ENCODE peak calls at places on chromosomes 12 and 14, in four cellular contexts. D, K, W and U are unnamed samples.

GRCh38 chr14:60349663-60350365 is 100.8 kb downstream of the PPM1A start:
- DNase-seq in D (peak; percentile 81), K (no peak), W (peak; percentile 20), U (peak; percentile 68)

GRCh38 chr12:20361416-20361815 is 6.9 kb upstream of the PDE3A start:
- DNase-seq in D (no peak), W (no peak), K (no peak), U (no peak)

GRCh38 chr14:23572841-23573240 is 5.2 kb upstream of the AP1G2 start:
- DNase-seq in W (no peak), D (no peak), K (no peak), U (no peak)

GRCh38 chr12:121767525-121768016 is 25.9 kb downstream of the RHOF start:
- DNase-seq in K (no peak), W (no peak), D (peak; percentile 57), U (no peak)

GRCh38 chr12:57525615-57526383 is 3.2 kb downstream of the MBD6 start:
- DNase-seq in K (no peak), D (no peak), W (no peak), U (no peak)

GRCh38 chr12:52346596-52346995 is 20.7 kb downstream of the KRT85 start:
- DNase-seq in W (no peak), K (peak; percentile 16), D (no peak), U (no peak)

GRCh38 chr14:78010688-78011087 is 159.5 kb upstream of the NRXN3 start:
- DNase-seq in D (peak; percentile 55), K (no peak), W (peak; percentile 8), U (no peak)

GRCh38 chr12:25364529-25365339 is 114.0 kb upstream of the KRAS start:
- DNase-seq in D (no peak), K (no peak), W (no peak), U (peak; percentile 76)

GRCh38 chr14:36021030-36021422 is 155.5 kb downstream of the PTCSC3 start:
- DNase-seq in K (peak; percentile 23), D (no peak), W (no peak), U (peak; percentile 30)

GRCh38 chr12:109309441-109310246 is 560 bp upstream of the FOXN4 start:
- DNase-seq in K (no peak), D (no peak), W (no peak), U (no peak)

GRCh38 chr14:73759183-73759713 is 45.1 kb upstream of the PNMA1 start:
- DNase-seq in K (no peak), D (peak; percentile 69), W (peak; percentile 55), U (peak; percentile 60)

GRCh38 chr12:124569375-124570148 is 2.1 kb upstream of the NCOR2 start:
- DNase-seq in K (no peak), W (no peak), D (peak; percentile 30), U (no peak)

GRCh38 chr12:124570810-124571209 is 3.4 kb upstream of the NCOR2 start:
- DNase-seq in D (no peak), K (no peak), W (no peak), U (no peak)

GRCh38 chr12:124567673-124568373 is 411 bp upstream of the NCOR2 start:
- DNase-seq in W (peak; percentile 97), D (peak; percentile 98), K (no peak), U (peak; percentile 91)

GRCh38 chr12:124567035-124567672 is at the start of gene NCOR2:
- DNase-seq in W (no peak), D (peak; percentile 31), K (no peak), U (peak; percentile 71)

DNA sequence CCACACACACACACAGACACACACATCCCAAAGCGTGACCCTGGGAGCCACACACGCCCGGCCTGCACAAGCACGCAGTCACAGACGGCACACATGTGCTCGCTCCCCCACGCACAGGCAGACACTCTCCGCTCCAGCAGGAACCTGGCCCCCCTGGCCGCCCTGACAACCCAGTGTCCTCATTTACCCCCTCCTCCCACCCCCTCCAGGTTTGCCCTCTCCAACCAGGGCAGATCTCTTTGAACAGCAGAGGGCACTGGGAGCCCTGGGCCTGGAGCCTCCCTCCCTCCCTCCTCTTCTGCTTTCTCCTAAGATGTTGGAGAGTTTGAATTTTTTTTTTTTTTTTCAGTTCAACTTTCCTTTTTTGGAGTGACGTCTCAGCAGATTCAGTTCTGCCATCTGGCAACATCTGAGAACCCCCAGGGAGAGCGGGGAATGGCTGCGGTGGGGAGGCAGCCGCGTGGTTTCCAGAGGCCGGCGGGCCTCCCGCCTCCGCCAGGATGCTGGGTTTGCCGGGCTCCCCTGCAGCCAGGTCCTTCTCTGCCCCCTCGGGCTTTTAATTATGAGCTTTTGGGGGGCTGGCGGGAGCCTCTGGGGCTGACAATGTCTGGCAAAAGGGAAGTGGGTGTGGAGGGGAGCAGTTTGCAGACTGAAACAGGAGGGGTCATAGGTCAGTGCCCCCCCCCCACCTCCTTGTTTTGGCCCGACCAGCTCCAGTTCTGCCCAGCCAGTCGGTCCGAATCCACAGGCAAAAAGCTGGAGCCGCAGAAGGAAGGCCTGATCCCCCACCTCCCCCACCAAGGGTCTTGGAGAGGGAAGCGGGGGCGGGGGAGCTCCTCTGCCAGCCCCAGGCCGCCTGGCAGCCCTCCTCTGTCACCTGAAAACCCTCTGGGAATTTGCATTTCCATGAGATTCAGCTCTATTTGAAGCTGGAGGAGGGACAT is 1.3 kb upstream of the NCOR2 start:
- DNase-seq in W (peak; percentile 83), K (peak; percentile 53), D (peak; percentile 98), U (peak; percentile 78)
- TF ChIP-seq CTCF in W (peak; percentile 31), K (peak; percentile 46), D (peak; percentile 81), U (no peak)

DNA sequence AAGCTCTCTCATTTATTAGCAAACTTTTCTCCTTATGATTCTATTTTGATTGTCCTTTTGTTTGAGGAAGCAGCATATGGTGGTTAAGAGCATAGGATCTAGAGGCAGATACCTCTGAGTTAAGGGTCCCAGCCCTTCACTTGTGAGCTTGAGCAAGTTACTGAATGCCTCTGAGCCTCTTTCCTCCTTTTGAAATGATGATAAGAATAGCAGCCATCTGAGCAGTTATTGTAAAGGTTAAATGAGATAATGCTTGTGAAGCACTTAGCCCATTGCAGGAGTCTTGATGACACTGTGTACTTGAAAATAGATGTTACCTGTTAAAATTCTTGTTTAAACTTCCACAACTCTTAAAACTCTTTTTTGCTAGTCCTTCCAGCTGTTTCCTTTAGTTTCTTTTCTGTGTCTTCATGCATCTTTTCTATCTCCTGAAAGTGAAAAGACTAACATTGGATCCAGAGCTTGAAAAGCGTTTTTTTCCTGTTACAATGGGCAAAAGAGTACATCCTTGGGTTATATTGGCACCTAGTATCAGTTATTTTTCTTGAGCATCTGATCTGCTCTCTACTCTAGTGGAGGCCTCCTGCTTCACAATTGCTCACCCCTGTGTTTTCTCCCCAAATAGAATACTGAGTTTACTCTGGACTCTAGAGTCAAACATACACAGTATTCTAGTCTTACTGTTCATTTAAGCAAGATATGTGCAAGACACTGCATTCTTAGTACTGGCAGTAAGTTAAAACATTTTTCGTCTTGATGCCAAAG is 3.1 kb downstream of the HIF1A start:
- DNase-seq in W (no peak), K (no peak), D (peak; percentile 60), U (peak; percentile 30)
- H3K4me3 ChIP-seq in W (peak overlapping the region; percentile 74), K (peak overlapping the region; percentile 97), D (peak overlapping the region; percentile 85), U (peak overlapping the region; percentile 89)

GRCh38 chr12:93990832-93991748 is 157.3 kb upstream of the PLXNC1 start:
- DNase-seq in W (peak; percentile 61), D (peak; percentile 73), K (no peak), U (no peak)
- TF ChIP-seq CTCF in W (peak; percentile 51), D (peak; percentile 76), K (no peak), U (no peak)

DNA sequence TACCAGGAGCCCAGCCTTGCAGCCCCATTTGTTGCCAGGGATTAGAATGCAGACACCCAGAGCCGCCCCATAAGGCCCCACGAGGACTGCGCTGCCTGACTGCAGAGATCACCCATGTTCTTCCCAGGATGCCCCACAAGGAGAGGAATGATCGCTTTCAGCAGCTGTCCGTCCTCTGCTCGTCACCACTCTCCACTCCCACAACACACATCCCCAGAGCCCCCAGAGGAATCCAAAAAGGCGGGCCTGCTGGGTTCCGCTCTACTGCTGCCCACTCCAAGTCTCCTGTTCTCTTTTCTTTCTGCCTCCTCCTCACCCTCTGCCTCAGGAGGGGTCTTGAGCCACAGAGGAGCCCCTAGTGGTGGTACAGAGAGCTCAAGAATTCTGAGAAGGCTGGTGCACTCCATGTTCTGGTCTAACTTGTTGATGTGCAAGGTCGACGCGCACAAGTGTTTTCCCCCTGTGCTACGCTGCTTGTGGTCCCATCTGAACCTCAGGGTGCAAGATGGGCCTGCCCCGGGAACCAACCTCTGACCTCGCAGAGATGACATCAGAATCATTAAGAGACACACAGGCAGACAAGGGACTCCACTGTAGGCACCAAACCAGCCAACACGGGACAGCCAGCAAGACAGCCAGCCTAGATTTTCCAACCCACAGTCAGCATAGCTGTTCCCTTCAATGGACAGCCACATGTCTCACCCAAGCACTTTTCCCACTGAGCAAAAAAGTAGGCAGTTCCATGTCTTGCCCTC is 30.0 kb downstream of the PXN start:
- DNase-seq in W (no peak), D (no peak), K (no peak), U (no peak)
- H3K4me3 ChIP-seq in W (no peak overlapping the region), D (no peak overlapping the region), K (no peak overlapping the region), U (no peak overlapping the region)

GRCh38 chr12:65824314-65824563 is at the start of gene HMGA2:
- DNase-seq in D (peak; percentile 80), K (no peak), W (peak; percentile 93), U (peak; percentile 28)

GRCh38 chr12:65823481-65824313 is 586 bp upstream of the HMGA2 start:
- DNase-seq in W (peak; percentile 57), D (peak; percentile 67), K (no peak), U (peak; percentile 29)

GRCh38 chr12:65825323-65825572 is 965 bp downstream of the HMGA2 start:
- DNase-seq in K (no peak), W (no peak), D (no peak), U (no peak)

GRCh38 chr12:65821336-65821735 is 2.9 kb upstream of the HMGA2 start:
- DNase-seq in K (no peak), D (no peak), W (no peak), U (no peak)

DNA sequence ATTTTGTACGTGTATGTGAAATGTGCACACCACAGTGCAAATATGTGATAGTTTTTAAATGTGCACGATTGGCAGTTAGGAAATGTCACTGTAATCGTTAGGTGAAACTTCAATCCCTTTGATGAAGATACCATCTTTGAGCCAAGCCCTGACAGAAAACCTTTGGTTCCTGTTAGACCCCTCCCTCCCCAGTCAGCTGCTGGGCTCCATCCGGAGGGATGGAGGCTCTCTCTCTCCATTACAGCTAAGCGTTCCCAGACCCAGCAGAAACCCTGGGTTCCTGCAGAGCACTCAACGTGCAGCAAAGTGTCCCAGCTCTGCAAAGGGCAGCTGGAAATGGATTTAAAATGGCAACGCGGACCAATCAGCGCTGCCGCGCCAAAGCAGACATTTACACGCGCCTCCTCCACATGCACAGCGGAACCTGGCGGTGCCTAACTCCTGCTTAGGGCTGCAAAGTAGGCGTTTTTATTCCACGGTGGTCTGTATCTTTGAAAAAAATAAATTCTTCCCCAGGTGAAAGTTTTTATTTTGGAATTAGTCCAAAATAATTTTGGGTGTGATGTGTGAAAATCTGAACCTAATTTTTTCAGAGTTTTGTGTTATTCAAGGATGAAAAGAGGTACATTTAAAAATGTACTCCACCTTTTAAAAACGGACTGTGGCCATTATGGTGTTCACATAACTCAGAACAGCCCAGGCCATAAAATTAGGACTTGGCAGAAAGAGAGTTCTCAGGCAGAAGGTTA is 1.4 kb upstream of the HMGA2 start:
- DNase-seq in D (peak; percentile 83), K (no peak), W (peak; percentile 75), U (peak; percentile 14)
- TF ChIP-seq CTCF in D (peak; percentile 37), K (no peak), W (no peak), U (no peak)

DNA sequence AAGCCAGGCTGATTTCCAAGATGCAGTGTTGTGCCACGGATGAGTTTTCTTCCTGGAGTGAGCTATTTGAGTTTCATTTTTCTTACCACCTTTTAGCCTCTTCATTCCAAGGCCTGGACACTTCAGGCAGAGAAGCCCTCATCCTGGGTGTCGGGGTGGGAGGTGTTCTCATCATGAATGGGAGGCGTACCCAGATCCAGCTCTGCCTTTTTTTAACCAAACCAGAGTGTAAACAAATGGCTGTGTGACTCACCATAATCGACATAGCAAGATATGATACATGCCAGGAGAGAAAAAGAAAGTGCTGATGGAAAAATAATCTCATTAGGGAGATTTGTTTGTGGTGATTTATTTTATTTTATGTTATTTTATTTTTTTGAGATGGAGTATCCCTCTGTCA is 80.0 kb downstream of the ARF6 start:
- DNase-seq in D (peak; percentile 98), K (no peak), W (peak; percentile 91), U (peak; percentile 51)
- H3K4me3 ChIP-seq in D (no peak overlapping the region), K (peak overlapping the region; percentile 49), W (no peak overlapping the region), U (peak overlapping the region; percentile 37)